ENCODE peak calls at places on chromosomes 3 and 15, in eight cellular contexts. One of them, this sample, is unnamed.

GRCh38 chr3:188205992-188206416 is 52.0 kb downstream of the LPP start:
- DNase-seq in endothelial cell: peak
- DNase-seq in nephron progenitor cell: no peak
- DNase-seq in breast epithelium: peak
- DNase-seq in AG09319: no peak
- DNase-seq in keratinocyte: no peak
- DNase-seq in NB4: peak
- DNase-seq in tibial nerve: no peak
- DNase-seq in this sample: no peak

GRCh38 chr3:101825904-101826445 is 23.3 kb upstream of the NFKBIZ start:
- DNase-seq in endothelial cell: no peak
- DNase-seq in nephron progenitor cell: no peak
- DNase-seq in breast epithelium: no peak
- DNase-seq in AG09319: no peak
- DNase-seq in keratinocyte: no peak
- DNase-seq in NB4: no peak
- DNase-seq in tibial nerve: no peak
- DNase-seq in this sample: no peak

GRCh38 chr3:122942937-122943827 is 84.4 kb downstream of the SEMA5B start:
- DNase-seq in endothelial cell: peak
- DNase-seq in nephron progenitor cell: peak
- DNase-seq in breast epithelium: peak
- DNase-seq in AG09319: peak
- DNase-seq in keratinocyte: no peak
- DNase-seq in NB4: peak
- DNase-seq in tibial nerve: peak
- DNase-seq in this sample: peak

GRCh38 chr3:136250226-136250861 is at the start of gene PCCB:
- DNase-seq in endothelial cell: peak
- DNase-seq in nephron progenitor cell: peak
- DNase-seq in breast epithelium: peak
- DNase-seq in AG09319: peak
- DNase-seq in keratinocyte: peak
- DNase-seq in NB4: peak
- DNase-seq in tibial nerve: peak
- DNase-seq in this sample: peak

GRCh38 chr15:63080638-63081250 is 38.2 kb downstream of the TPM1 start:
- DNase-seq in endothelial cell: no peak
- DNase-seq in nephron progenitor cell: no peak
- DNase-seq in breast epithelium: peak
- DNase-seq in AG09319: no peak
- DNase-seq in keratinocyte: no peak
- DNase-seq in NB4: no peak
- DNase-seq in tibial nerve: no peak
- DNase-seq in this sample: no peak

GRCh38 chr15:48109856-48110531 is 10.8 kb upstream of the SLC24A5 start:
- DNase-seq in endothelial cell: no peak
- DNase-seq in nephron progenitor cell: no peak
- DNase-seq in breast epithelium: no peak
- DNase-seq in AG09319: no peak
- DNase-seq in keratinocyte: no peak
- DNase-seq in NB4: no peak
- DNase-seq in tibial nerve: no peak
- DNase-seq in this sample: no peak

GRCh38 chr15:65303687-65304392 is 637 bp upstream of the RNU5B-1 start:
- DNase-seq in endothelial cell: no peak
- DNase-seq in nephron progenitor cell: peak
- DNase-seq in breast epithelium: peak
- DNase-seq in AG09319: no peak
- DNase-seq in keratinocyte: no peak
- DNase-seq in NB4: peak
- DNase-seq in tibial nerve: no peak
- DNase-seq in this sample: no peak

GRCh38 chr15:99504823-99505551 is 60.8 kb upstream of the MEF2A start:
- DNase-seq in endothelial cell: no peak
- DNase-seq in nephron progenitor cell: no peak
- DNase-seq in breast epithelium: no peak
- DNase-seq in AG09319: no peak
- DNase-seq in keratinocyte: no peak
- DNase-seq in NB4: peak
- DNase-seq in tibial nerve: no peak
- DNase-seq in this sample: peak

GRCh38 chr3:191531434-191531833 is 70.5 kb downstream of the PYDC2 start:
- DNase-seq in endothelial cell: no peak
- DNase-seq in nephron progenitor cell: no peak
- DNase-seq in breast epithelium: no peak
- DNase-seq in AG09319: no peak
- DNase-seq in keratinocyte: no peak
- DNase-seq in NB4: no peak
- DNase-seq in tibial nerve: no peak
- DNase-seq in this sample: no peak

GRCh38 chr3:175895731-175896130 is 1036.6 kb downstream of the NAALADL2 start:
- DNase-seq in endothelial cell: no peak
- DNase-seq in nephron progenitor cell: no peak
- DNase-seq in breast epithelium: no peak
- DNase-seq in AG09319: no peak
- DNase-seq in keratinocyte: no peak
- DNase-seq in NB4: no peak
- DNase-seq in tibial nerve: no peak
- DNase-seq in this sample: no peak

GRCh38 chr3:72227536-72228070 is 442.7 kb upstream of the PROK2 start:
- DNase-seq in endothelial cell: no peak
- DNase-seq in nephron progenitor cell: no peak
- DNase-seq in breast epithelium: no peak
- DNase-seq in AG09319: no peak
- DNase-seq in keratinocyte: no peak
- DNase-seq in NB4: peak
- DNase-seq in tibial nerve: no peak
- DNase-seq in this sample: no peak

GRCh38 chr3:135805752-135806151 is 159.8 kb upstream of the PPP2R3A start:
- DNase-seq in endothelial cell: no peak
- DNase-seq in nephron progenitor cell: no peak
- DNase-seq in breast epithelium: no peak
- DNase-seq in AG09319: no peak
- DNase-seq in keratinocyte: no peak
- DNase-seq in NB4: no peak
- DNase-seq in tibial nerve: no peak
- DNase-seq in this sample: no peak

GRCh38 chr3:171142985-171143384 is 116.5 kb upstream of the SLC2A2 start:
- DNase-seq in endothelial cell: no peak
- DNase-seq in nephron progenitor cell: no peak
- DNase-seq in breast epithelium: peak
- DNase-seq in AG09319: peak
- DNase-seq in keratinocyte: no peak
- DNase-seq in NB4: no peak
- DNase-seq in tibial nerve: no peak
- DNase-seq in this sample: no peak

GRCh38 chr15:52657338-52657737 is 21.9 kb downstream of the ATOSA start:
- DNase-seq in endothelial cell: no peak
- DNase-seq in nephron progenitor cell: no peak
- DNase-seq in breast epithelium: no peak
- DNase-seq in AG09319: no peak
- DNase-seq in keratinocyte: no peak
- DNase-seq in NB4: no peak
- DNase-seq in tibial nerve: no peak
- DNase-seq in this sample: no peak

GRCh38 chr3:53254190-53254809 is 1.5 kb downstream of the TKT start:
- DNase-seq in endothelial cell: no peak
- DNase-seq in nephron progenitor cell: no peak
- DNase-seq in breast epithelium: no peak
- DNase-seq in AG09319: no peak
- DNase-seq in keratinocyte: no peak
- DNase-seq in NB4: peak
- DNase-seq in tibial nerve: no peak
- DNase-seq in this sample: no peak

GRCh38 chr3:51938780-51939425 is 2.8 kb downstream of the RRP9 start:
- DNase-seq in endothelial cell: no peak
- DNase-seq in nephron progenitor cell: no peak
- DNase-seq in breast epithelium: no peak
- DNase-seq in AG09319: no peak
- DNase-seq in keratinocyte: no peak
- DNase-seq in NB4: no peak
- DNase-seq in tibial nerve: no peak
- DNase-seq in this sample: no peak

GRCh38 chr15:98779463-98780071 is 131.2 kb downstream of the IGF1R start:
- DNase-seq in endothelial cell: peak
- DNase-seq in nephron progenitor cell: peak
- DNase-seq in breast epithelium: peak
- DNase-seq in AG09319: peak
- DNase-seq in keratinocyte: peak
- DNase-seq in NB4: peak
- DNase-seq in tibial nerve: peak
- DNase-seq in this sample: peak

DNA sequence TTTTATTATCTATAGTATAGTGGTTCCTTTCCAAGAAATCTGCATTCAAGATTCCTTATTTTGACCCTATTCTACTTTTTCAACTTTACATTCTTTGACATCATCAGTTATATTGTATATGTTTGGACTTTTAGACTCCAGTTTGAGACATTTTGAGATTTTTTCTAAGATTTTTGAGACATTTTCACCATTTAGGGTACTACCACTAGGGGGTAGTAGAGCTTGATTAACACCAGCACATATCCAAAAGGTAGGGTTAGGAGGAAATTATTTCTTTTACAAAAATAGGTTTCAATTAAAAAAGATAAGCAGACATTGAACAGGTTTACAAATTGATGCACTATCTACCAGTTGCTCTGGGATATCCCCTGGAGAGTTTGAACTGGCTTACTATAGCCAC is 262.5 kb downstream of the SCAPER start:
- DNase-seq in endothelial cell: no peak
- DNase-seq in nephron progenitor cell: no peak
- DNase-seq in breast epithelium: no peak
- DNase-seq in AG09319: no peak
- DNase-seq in keratinocyte: no peak
- DNase-seq in NB4: peak
- DNase-seq in tibial nerve: no peak
- DNase-seq in this sample: no peak
- TF ChIP-seq CTCF in endothelial cell: peak
- TF ChIP-seq CTCF in nephron progenitor cell: peak
- TF ChIP-seq CTCF in breast epithelium: no peak
- TF ChIP-seq CTCF in AG09319: peak
- TF ChIP-seq CTCF in keratinocyte: no peak
- TF ChIP-seq CTCF in NB4: peak
- TF ChIP-seq CTCF in tibial nerve: no peak
- TF ChIP-seq CTCF in this sample: peak

DNA sequence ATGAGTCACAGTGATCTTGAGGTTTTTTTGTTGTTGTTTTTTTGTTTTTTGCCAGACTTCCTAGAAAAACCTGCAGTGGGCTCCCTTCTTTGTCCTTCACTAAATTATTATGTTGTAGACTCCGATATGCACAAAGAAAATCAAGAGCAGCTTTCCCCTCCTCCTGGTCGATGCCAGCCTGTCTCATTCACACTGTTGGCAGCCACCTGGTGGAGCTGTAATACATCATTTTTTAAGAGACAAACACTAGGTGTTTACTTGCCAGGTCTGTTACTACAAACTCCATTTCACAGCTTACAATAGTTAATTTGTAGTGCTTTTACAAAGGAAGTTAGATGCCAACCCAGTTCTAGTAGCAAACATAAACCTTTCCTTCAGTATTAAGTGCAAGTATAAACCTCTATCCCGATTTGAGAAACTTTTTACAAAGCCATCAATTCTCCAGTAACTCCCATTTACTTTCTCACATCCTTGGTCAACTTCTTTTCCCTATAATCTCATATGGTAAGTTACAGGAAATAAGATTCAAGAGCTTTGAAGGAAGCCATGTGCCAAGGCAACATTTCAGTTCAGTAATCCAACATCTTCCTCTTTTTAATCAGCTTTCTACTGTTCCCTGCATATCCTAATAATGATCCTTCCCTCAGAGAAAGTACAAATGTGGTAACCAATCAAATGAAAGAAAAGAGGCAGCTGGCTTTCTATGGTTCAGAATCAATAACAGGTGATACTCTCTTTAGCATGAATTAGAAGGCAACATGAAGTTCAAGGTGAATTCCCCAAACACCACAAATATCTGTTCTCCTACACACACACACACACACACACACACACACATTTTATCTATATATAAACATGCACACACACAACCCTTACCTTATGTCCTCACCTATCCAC is 14.0 kb downstream of the AAGAB start:
- DNase-seq in endothelial cell: no peak
- DNase-seq in nephron progenitor cell: no peak
- DNase-seq in breast epithelium: no peak
- DNase-seq in AG09319: no peak
- DNase-seq in keratinocyte: no peak
- DNase-seq in NB4: peak
- DNase-seq in tibial nerve: no peak
- DNase-seq in this sample: peak
- TF ChIP-seq CTCF in endothelial cell: no peak
- TF ChIP-seq CTCF in nephron progenitor cell: no peak
- TF ChIP-seq CTCF in breast epithelium: peak
- TF ChIP-seq CTCF in AG09319: no peak
- TF ChIP-seq CTCF in keratinocyte: peak
- TF ChIP-seq CTCF in NB4: no peak
- TF ChIP-seq CTCF in tibial nerve: no peak
- TF ChIP-seq CTCF in this sample: peak

GRCh38 chr15:44261007-44261706 is 27.4 kb upstream of the GOLM2 start:
- DNase-seq in endothelial cell: peak
- DNase-seq in nephron progenitor cell: no peak
- DNase-seq in breast epithelium: no peak
- DNase-seq in AG09319: no peak
- DNase-seq in keratinocyte: no peak
- DNase-seq in NB4: no peak
- DNase-seq in tibial nerve: no peak
- DNase-seq in this sample: no peak
- TF ChIP-seq CTCF in endothelial cell: no peak
- TF ChIP-seq CTCF in nephron progenitor cell: no peak
- TF ChIP-seq CTCF in breast epithelium: no peak
- TF ChIP-seq CTCF in AG09319: no peak
- TF ChIP-seq CTCF in keratinocyte: no peak
- TF ChIP-seq CTCF in NB4: no peak
- TF ChIP-seq CTCF in tibial nerve: no peak
- TF ChIP-seq CTCF in this sample: no peak

GRCh38 chr15:92384391-92384790 is 9.3 kb upstream of the ST8SIA2 start:
- DNase-seq in endothelial cell: no peak
- DNase-seq in nephron progenitor cell: no peak
- DNase-seq in breast epithelium: no peak
- DNase-seq in AG09319: no peak
- DNase-seq in keratinocyte: no peak
- DNase-seq in NB4: no peak
- DNase-seq in tibial nerve: no peak
- DNase-seq in this sample: no peak

GRCh38 chr15:92385096-92385495 is 8.6 kb upstream of the ST8SIA2 start:
- DNase-seq in endothelial cell: no peak
- DNase-seq in nephron progenitor cell: no peak
- DNase-seq in breast epithelium: no peak
- DNase-seq in AG09319: no peak
- DNase-seq in keratinocyte: no peak
- DNase-seq in NB4: no peak
- DNase-seq in tibial nerve: no peak
- DNase-seq in this sample: no peak

GRCh38 chr15:92383528-92384326 is 10.0 kb upstream of the ST8SIA2 start:
- DNase-seq in endothelial cell: peak
- DNase-seq in nephron progenitor cell: peak
- DNase-seq in breast epithelium: no peak
- DNase-seq in AG09319: no peak
- DNase-seq in keratinocyte: no peak
- DNase-seq in NB4: peak
- DNase-seq in tibial nerve: no peak
- DNase-seq in this sample: peak
- TF ChIP-seq CTCF in endothelial cell: peak
- TF ChIP-seq CTCF in nephron progenitor cell: peak
- TF ChIP-seq CTCF in breast epithelium: no peak
- TF ChIP-seq CTCF in AG09319: peak
- TF ChIP-seq CTCF in keratinocyte: peak
- TF ChIP-seq CTCF in NB4: peak
- TF ChIP-seq CTCF in tibial nerve: no peak
- TF ChIP-seq CTCF in this sample: peak